ENCODE peak calls at places on chromosome 19, in four cellular contexts. O is HEK293T, E is K562, A is HepG2. N is an unnamed sample.

GRCh38 chr19:33519416-33519815 is 2.2 kb downstream of the PEPD start:
- DNase-seq in O (no peak), E (no peak), A (no peak), N (no peak)

GRCh38 chr19:16885166-16885565 is 3.6 kb upstream of the F2RL3 start:
- DNase-seq in O (no peak), E (peak; percentile 20), A (no peak), N (no peak)

GRCh38 chr19:33408538-33408937 is 35.0 kb downstream of the CEBPG start:
- DNase-seq in O (no peak), E (no peak), A (no peak), N (no peak)

GRCh38 chr19:33377586-33378475 is 4.3 kb downstream of the CEBPG start:
- DNase-seq in O (no peak), E (no peak), A (no peak), N (no peak)

GRCh38 chr19:57338798-57339378 is 12.2 kb upstream of the ZNF304 start:
- DNase-seq in O (no peak), E (no peak), A (no peak), N (no peak)

GRCh38 chr19:16714702-16715294 is 4.8 kb upstream of the NWD1 start:
- DNase-seq in O (peak; percentile 79), E (peak; percentile 78), A (peak; percentile 24), N (peak; percentile 20)

GRCh38 chr19:7868671-7869452 is 5.3 kb downstream of the PRR36 start:
- DNase-seq in O (peak; percentile 88), E (peak; percentile 94), A (peak; percentile 87), N (peak; percentile 13)

GRCh38 chr19:5335101-5335500 is 5.5 kb downstream of the PTPRS start:
- DNase-seq in O (no peak), E (no peak), A (no peak), N (no peak)

GRCh38 chr19:4428326-4428975 is 26.0 kb downstream of the CHAF1A start:
- DNase-seq in O (no peak), E (no peak), A (no peak), N (no peak)

DNA sequence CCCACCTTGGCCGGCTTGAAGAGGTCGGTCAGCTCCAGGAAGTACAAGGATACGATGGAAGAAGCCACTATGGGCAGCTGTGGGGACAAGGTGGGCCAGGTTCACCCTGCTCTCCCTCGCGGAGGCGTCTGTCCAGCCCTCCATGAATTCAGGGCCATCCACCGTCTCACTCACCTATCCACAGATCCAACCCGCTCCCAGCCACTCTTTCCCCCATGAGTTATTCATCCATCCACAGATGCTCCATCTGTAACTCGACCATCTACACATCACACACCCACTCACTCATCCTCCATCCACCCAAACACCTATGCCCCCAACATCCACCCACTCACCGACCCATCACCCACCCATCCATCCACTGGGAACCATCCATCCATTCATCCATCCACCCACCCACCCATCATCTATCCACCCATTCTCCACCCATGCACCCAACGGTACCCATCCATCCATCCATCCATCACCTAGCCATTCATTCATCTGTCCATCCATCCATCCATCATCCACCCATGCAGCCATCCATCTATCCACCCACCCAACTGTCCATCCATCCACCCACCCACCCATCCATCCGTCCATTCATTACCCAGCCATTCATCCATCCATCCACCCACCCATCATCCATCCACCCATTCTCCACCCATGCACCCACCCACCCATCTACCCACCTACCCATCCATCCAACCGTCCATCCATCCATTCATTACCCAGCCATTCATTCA is 5.8 kb downstream of the PLPPR3 start:
- DNase-seq in O (no peak), E (no peak), A (no peak), N (no peak)
- TF ChIP-seq TARDBP in O (no peak), E (no peak), A (no peak), N (no peak)

DNA sequence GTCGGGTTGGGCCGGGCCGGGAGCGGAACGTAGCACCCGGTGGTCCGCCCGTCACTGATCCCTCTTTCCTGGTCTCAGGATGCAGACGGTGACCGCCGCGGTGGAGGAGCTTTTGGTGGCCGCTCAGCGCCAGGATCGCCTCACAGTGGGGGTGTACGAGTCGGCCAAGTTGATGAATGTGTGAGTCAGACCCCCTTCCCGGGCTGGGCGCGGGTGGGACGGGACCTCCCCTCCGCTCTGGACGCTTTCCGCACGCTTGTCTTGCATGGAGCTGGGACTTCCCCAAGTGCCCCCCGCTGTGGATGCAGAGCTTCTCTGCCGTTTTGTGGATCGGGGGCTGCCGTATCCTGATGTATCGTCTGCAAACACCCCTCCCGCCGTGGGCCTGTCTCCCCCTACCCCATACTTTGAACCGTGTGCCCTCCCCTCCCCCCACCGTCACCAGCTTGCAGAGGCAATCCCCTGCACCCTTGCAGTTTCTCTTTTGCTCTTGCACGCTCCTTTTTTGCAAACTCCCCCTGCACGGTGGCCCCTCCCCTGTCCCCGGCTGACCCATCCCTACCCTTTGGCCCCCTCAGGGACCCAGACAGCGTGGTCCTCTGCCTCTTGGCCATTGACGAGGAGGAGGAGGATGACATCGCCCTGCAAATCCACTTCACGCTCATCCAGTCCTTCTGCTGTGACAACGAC is 669 bp downstream of the GADD45B start:
- DNase-seq in O (peak; percentile 38), E (no peak), A (no peak), N (no peak)
- TF ChIP-seq TARDBP in O (no peak), E (no peak), A (no peak), N (no peak)

GRCh38 chr19:12777217-12778019 is 2.1 kb upstream of the HOOK2 start:
- DNase-seq in O (peak; percentile 76), E (peak; percentile 89), A (peak; percentile 50), N (no peak)
- TF ChIP-seq TARDBP in O (no peak), E (no peak), A (peak; percentile 51), N (peak; percentile 35)

DNA sequence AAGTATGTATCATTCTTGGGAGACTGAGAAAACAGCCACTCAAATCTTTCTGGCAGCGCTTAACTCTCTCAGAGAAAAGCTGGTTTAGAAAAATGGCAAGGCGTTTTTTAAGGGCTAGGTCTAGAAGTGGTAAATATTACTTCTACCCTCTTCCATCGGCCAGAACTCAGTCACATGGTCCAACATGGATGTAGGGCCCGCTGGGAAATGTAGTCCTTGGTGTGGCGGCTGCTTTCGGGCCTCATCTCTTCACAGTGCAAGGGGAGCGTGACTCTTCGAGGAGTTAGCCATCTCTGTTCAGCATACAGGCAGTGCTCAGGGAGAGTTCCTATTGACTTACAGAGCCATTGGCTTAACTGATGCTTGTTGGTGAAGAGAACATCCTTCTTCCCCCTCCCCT is 6.3 kb downstream of the VSTM2B start:
- DNase-seq in O (no peak), E (no peak), A (no peak), N (no peak)
- TF ChIP-seq TARDBP in O (no peak), E (no peak), A (no peak), N (no peak)

GRCh38 chr19:2380567-2380966 is 20.5 kb downstream of the TMPRSS9 start:
- DNase-seq in O (no peak), E (no peak), A (no peak), N (no peak)

GRCh38 chr19:2385053-2385721 is 25.1 kb downstream of the TMPRSS9 start:
- DNase-seq in O (peak; percentile 93), E (peak; percentile 77), A (peak; percentile 81), N (no peak)

GRCh38 chr19:2382530-2383222 is 22.6 kb downstream of the TMPRSS9 start:
- DNase-seq in O (no peak), E (no peak), A (no peak), N (no peak)

GRCh38 chr19:2376784-2377519 is 16.9 kb downstream of the TMPRSS9 start:
- DNase-seq in O (no peak), E (no peak), A (no peak), N (no peak)

DNA sequence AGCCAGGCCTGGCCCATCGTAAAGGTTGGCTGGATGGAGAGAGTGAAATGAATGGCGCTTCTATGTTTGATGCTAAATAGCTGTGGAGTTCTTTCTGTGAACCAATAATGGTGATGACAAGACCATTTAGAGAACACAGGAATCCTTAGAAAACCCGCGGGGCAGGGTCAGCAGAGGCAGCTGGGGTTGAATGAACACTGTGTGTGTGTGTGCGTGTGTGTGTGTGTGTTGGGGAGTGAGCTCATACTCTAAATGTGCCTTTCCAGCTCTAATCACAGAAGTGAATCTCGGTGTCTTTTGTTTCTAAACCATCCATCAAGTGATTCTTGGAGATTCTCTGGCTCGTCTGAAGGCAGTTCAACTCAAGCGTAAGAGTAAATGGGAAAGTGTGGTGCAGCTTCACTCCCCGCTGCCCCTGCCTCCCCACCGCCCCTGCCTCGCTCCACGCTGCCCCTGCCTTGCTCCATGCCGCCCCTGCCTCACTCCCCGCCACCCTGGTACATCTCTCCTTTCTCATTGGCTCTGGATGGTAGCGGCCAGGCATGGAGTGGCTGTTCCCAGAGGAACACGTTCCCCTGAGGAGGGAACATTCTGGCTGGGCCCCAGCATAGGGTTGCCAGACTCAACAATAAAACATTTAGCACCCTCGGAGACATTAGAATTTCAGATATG is 21.2 kb downstream of the TMPRSS9 start:
- DNase-seq in O (no peak), E (no peak), A (no peak), N (no peak)
- TF ChIP-seq TARDBP in O (no peak), E (no peak), A (no peak), N (no peak)

DNA sequence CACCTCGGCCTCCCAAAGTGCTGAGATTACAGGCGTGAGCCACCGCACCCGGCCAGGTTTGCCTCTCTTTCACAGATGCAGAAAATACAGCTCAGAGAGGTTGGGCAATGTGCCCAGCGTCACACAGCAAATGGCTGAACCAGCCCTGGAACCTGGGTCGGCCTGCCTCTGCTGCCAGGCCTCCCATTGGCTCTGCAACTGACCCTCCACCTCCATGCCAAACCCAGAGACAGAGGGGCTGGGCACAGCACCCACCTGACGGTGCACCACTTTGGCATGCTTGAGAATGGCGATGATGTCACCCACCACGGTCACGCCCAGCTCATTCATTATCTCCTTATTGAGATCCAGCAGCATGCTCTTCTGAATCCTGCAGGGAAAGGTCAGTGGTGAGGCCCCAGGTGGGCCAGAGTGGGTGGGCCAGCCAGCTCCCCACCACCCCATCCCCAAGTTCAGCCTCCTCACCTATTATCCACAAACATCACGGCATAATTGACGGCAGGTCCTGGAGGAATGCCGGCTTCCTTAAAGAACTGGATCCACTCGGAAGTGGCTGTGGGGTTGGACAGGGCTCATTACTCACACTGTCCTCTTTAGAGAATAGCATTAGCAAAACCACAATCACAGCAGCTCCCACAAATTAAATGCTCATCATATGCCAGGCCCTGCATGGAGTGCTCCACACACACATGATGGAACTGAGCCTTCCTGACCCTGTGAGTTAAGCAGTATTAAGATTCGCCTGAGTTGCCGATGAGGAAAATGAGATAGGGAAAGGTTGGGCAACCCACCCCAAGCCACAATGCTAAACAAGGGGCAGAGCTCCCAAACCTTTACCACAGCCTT is 12.1 kb downstream of the C19orf47 start:
- DNase-seq in O (no peak), E (no peak), A (no peak), N (no peak)
- TF ChIP-seq TARDBP in O (no peak), E (no peak), A (no peak), N (no peak)

GRCh38 chr19:14127929-14128509 is 8.4 kb downstream of the ASF1B start:
- DNase-seq in O (no peak), E (no peak), A (no peak), N (peak; percentile 49)
- TF ChIP-seq TARDBP in O (no peak), E (no peak), A (no peak), N (no peak)

DNA sequence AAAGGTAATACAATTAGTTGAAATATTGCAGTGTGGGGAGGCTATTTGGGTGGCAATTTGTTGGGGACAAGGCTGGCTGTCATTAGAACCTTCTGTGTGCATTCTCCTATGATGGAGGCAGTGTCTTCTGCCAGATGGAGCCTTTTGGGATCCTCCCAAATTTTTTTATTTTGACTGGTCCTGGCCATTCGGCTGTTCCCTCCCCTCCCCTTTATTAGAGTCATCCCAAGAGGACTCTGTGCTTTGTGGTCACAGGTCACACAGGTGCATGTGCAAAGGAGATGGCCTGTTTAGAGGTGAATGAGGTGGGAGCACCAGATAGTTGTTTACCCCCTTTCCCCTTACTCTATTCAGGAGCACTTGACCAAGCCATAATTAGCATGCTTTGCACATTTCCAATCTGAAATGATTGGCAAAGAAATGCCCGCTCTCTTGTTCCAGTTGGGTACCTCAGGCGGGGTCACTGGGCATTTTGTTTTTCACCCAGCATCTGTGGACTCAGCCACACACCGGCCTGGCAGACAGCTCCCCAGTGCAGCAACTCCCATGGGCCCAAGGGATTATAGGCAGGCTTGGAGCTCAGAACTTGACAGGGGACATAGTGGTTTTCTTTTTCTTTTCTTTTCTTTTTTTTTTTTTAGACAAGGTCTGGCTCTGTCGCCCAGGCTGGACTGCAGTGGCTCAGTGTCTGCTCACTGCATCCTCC is 19.8 kb downstream of the GATAD2A start:
- DNase-seq in O (no peak), E (no peak), A (no peak), N (no peak)
- TF ChIP-seq TARDBP in O (no peak), E (no peak), A (no peak), N (no peak)

N was measured in GM12878.